ENCODE peak calls at places on chromosomes 16 and 17, in four cellular contexts. One of them, this sample, is unnamed.

GRCh38 chr17:40313660-40314556 is 4.9 kb downstream of the RARA start:
- DNase-seq in activated CD4-positive, CD25-positive, alpha-beta regulatory T cell: no peak
- DNase-seq in RPMI8226: peak
- DNase-seq in stimulated activated CD4-positive, alpha-beta T cell treated with anti-CD3 and anti-CD28 coated beads, Interleukin-12 subunit alpha, Interleukin-12 subunit beta, amount 100 ng/mL, for 4 hours: no peak
- DNase-seq in this sample: no peak

GRCh38 chr17:42563543-42563942 is 1.6 kb downstream of the COASY start:
- DNase-seq in activated CD4-positive, CD25-positive, alpha-beta regulatory T cell: no peak
- DNase-seq in RPMI8226: no peak
- DNase-seq in stimulated activated CD4-positive, alpha-beta T cell treated with anti-CD3 and anti-CD28 coated beads, Interleukin-12 subunit alpha, Interleukin-12 subunit beta, amount 100 ng/mL, for 4 hours: no peak
- DNase-seq in this sample: peak

GRCh38 chr17:1001640-1002411 is 4.9 kb downstream of the TIMM22 start:
- DNase-seq in activated CD4-positive, CD25-positive, alpha-beta regulatory T cell: no peak
- DNase-seq in RPMI8226: no peak
- DNase-seq in stimulated activated CD4-positive, alpha-beta T cell treated with anti-CD3 and anti-CD28 coated beads, Interleukin-12 subunit alpha, Interleukin-12 subunit beta, amount 100 ng/mL, for 4 hours: no peak
- DNase-seq in this sample: no peak

GRCh38 chr17:17322516-17323510 is 19.6 kb downstream of the NT5M start:
- DNase-seq in activated CD4-positive, CD25-positive, alpha-beta regulatory T cell: no peak
- DNase-seq in RPMI8226: no peak
- DNase-seq in stimulated activated CD4-positive, alpha-beta T cell treated with anti-CD3 and anti-CD28 coated beads, Interleukin-12 subunit alpha, Interleukin-12 subunit beta, amount 100 ng/mL, for 4 hours: no peak
- DNase-seq in this sample: no peak

GRCh38 chr17:6374761-6375312 is 60.1 kb downstream of the AIPL1 start:
- DNase-seq in activated CD4-positive, CD25-positive, alpha-beta regulatory T cell: no peak
- DNase-seq in RPMI8226: no peak
- DNase-seq in stimulated activated CD4-positive, alpha-beta T cell treated with anti-CD3 and anti-CD28 coated beads, Interleukin-12 subunit alpha, Interleukin-12 subunit beta, amount 100 ng/mL, for 4 hours: peak
- DNase-seq in this sample: peak

GRCh38 chr17:63974594-63975192 is 2.0 kb upstream of the SCN4A start:
- DNase-seq in activated CD4-positive, CD25-positive, alpha-beta regulatory T cell: no peak
- DNase-seq in RPMI8226: no peak
- DNase-seq in stimulated activated CD4-positive, alpha-beta T cell treated with anti-CD3 and anti-CD28 coated beads, Interleukin-12 subunit alpha, Interleukin-12 subunit beta, amount 100 ng/mL, for 4 hours: no peak
- DNase-seq in this sample: peak

GRCh38 chr17:56085576-56086267 is 67.6 kb upstream of the ANKFN1 start:
- DNase-seq in activated CD4-positive, CD25-positive, alpha-beta regulatory T cell: no peak
- DNase-seq in RPMI8226: no peak
- DNase-seq in stimulated activated CD4-positive, alpha-beta T cell treated with anti-CD3 and anti-CD28 coated beads, Interleukin-12 subunit alpha, Interleukin-12 subunit beta, amount 100 ng/mL, for 4 hours: no peak
- DNase-seq in this sample: no peak

GRCh38 chr17:32498362-32498761 is 11.6 kb downstream of the CDK5R1 start:
- DNase-seq in activated CD4-positive, CD25-positive, alpha-beta regulatory T cell: no peak
- DNase-seq in RPMI8226: no peak
- DNase-seq in stimulated activated CD4-positive, alpha-beta T cell treated with anti-CD3 and anti-CD28 coated beads, Interleukin-12 subunit alpha, Interleukin-12 subunit beta, amount 100 ng/mL, for 4 hours: no peak
- DNase-seq in this sample: no peak

GRCh38 chr17:81837641-81838040 is 2.8 kb upstream of the PPP1R27 start:
- DNase-seq in activated CD4-positive, CD25-positive, alpha-beta regulatory T cell: no peak
- DNase-seq in RPMI8226: no peak
- DNase-seq in stimulated activated CD4-positive, alpha-beta T cell treated with anti-CD3 and anti-CD28 coated beads, Interleukin-12 subunit alpha, Interleukin-12 subunit beta, amount 100 ng/mL, for 4 hours: no peak
- DNase-seq in this sample: no peak

GRCh38 chr17:4582101-4582501 is 2.2 kb upstream of the SMTNL2 start:
- DNase-seq in activated CD4-positive, CD25-positive, alpha-beta regulatory T cell: no peak
- DNase-seq in RPMI8226: no peak
- DNase-seq in stimulated activated CD4-positive, alpha-beta T cell treated with anti-CD3 and anti-CD28 coated beads, Interleukin-12 subunit alpha, Interleukin-12 subunit beta, amount 100 ng/mL, for 4 hours: no peak
- DNase-seq in this sample: no peak

GRCh38 chr16:23629516-23629915 is 11.6 kb downstream of the PALB2 start:
- DNase-seq in activated CD4-positive, CD25-positive, alpha-beta regulatory T cell: no peak
- DNase-seq in RPMI8226: no peak
- DNase-seq in stimulated activated CD4-positive, alpha-beta T cell treated with anti-CD3 and anti-CD28 coated beads, Interleukin-12 subunit alpha, Interleukin-12 subunit beta, amount 100 ng/mL, for 4 hours: no peak
- DNase-seq in this sample: no peak

GRCh38 chr16:1379863-1380174 is 28.1 kb downstream of the GNPTG start:
- DNase-seq in activated CD4-positive, CD25-positive, alpha-beta regulatory T cell: no peak
- DNase-seq in RPMI8226: no peak
- DNase-seq in stimulated activated CD4-positive, alpha-beta T cell treated with anti-CD3 and anti-CD28 coated beads, Interleukin-12 subunit alpha, Interleukin-12 subunit beta, amount 100 ng/mL, for 4 hours: no peak
- DNase-seq in this sample: no peak

GRCh38 chr17:6455321-6455705 is 11.1 kb downstream of the PIMREG start:
- DNase-seq in activated CD4-positive, CD25-positive, alpha-beta regulatory T cell: peak
- DNase-seq in RPMI8226: peak
- DNase-seq in stimulated activated CD4-positive, alpha-beta T cell treated with anti-CD3 and anti-CD28 coated beads, Interleukin-12 subunit alpha, Interleukin-12 subunit beta, amount 100 ng/mL, for 4 hours: peak
- DNase-seq in this sample: no peak

GRCh38 chr16:2776500-2777139 is 460 bp downstream of the ELOB start:
- DNase-seq in activated CD4-positive, CD25-positive, alpha-beta regulatory T cell: no peak
- DNase-seq in RPMI8226: peak
- DNase-seq in stimulated activated CD4-positive, alpha-beta T cell treated with anti-CD3 and anti-CD28 coated beads, Interleukin-12 subunit alpha, Interleukin-12 subunit beta, amount 100 ng/mL, for 4 hours: peak
- DNase-seq in this sample: no peak

GRCh38 chr17:75909812-75910274 is 5.2 kb upstream of the MRPL38 start:
- DNase-seq in activated CD4-positive, CD25-positive, alpha-beta regulatory T cell: no peak
- DNase-seq in RPMI8226: no peak
- DNase-seq in stimulated activated CD4-positive, alpha-beta T cell treated with anti-CD3 and anti-CD28 coated beads, Interleukin-12 subunit alpha, Interleukin-12 subunit beta, amount 100 ng/mL, for 4 hours: no peak
- DNase-seq in this sample: no peak

GRCh38 chr17:2776589-2777241 is 19.5 kb upstream of the RAP1GAP2 start:
- DNase-seq in activated CD4-positive, CD25-positive, alpha-beta regulatory T cell: no peak
- DNase-seq in RPMI8226: no peak
- DNase-seq in stimulated activated CD4-positive, alpha-beta T cell treated with anti-CD3 and anti-CD28 coated beads, Interleukin-12 subunit alpha, Interleukin-12 subunit beta, amount 100 ng/mL, for 4 hours: no peak
- DNase-seq in this sample: no peak

GRCh38 chr16:81251871-81252270 is 13.4 kb downstream of the BCO1 start:
- DNase-seq in activated CD4-positive, CD25-positive, alpha-beta regulatory T cell: no peak
- DNase-seq in RPMI8226: no peak
- DNase-seq in stimulated activated CD4-positive, alpha-beta T cell treated with anti-CD3 and anti-CD28 coated beads, Interleukin-12 subunit alpha, Interleukin-12 subunit beta, amount 100 ng/mL, for 4 hours: no peak
- DNase-seq in this sample: no peak

GRCh38 chr17:80884811-80885210 is 106.8 kb upstream of the CHMP6 start:
- DNase-seq in activated CD4-positive, CD25-positive, alpha-beta regulatory T cell: no peak
- DNase-seq in RPMI8226: no peak
- DNase-seq in stimulated activated CD4-positive, alpha-beta T cell treated with anti-CD3 and anti-CD28 coated beads, Interleukin-12 subunit alpha, Interleukin-12 subunit beta, amount 100 ng/mL, for 4 hours: no peak
- DNase-seq in this sample: no peak

GRCh38 chr17:77475012-77475976 is 334.5 kb downstream of the SEC14L1 start:
- DNase-seq in activated CD4-positive, CD25-positive, alpha-beta regulatory T cell: peak
- DNase-seq in RPMI8226: no peak
- DNase-seq in stimulated activated CD4-positive, alpha-beta T cell treated with anti-CD3 and anti-CD28 coated beads, Interleukin-12 subunit alpha, Interleukin-12 subunit beta, amount 100 ng/mL, for 4 hours: peak
- DNase-seq in this sample: peak

GRCh38 chr16:10501016-10501607 is 79.3 kb downstream of the EMP2 start:
- DNase-seq in activated CD4-positive, CD25-positive, alpha-beta regulatory T cell: no peak
- DNase-seq in RPMI8226: peak
- DNase-seq in stimulated activated CD4-positive, alpha-beta T cell treated with anti-CD3 and anti-CD28 coated beads, Interleukin-12 subunit alpha, Interleukin-12 subunit beta, amount 100 ng/mL, for 4 hours: no peak
- DNase-seq in this sample: no peak

GRCh38 chr16:55021595-55022475 is 91.2 kb downstream of the IRX5 start:
- DNase-seq in activated CD4-positive, CD25-positive, alpha-beta regulatory T cell: no peak
- DNase-seq in RPMI8226: no peak
- DNase-seq in stimulated activated CD4-positive, alpha-beta T cell treated with anti-CD3 and anti-CD28 coated beads, Interleukin-12 subunit alpha, Interleukin-12 subunit beta, amount 100 ng/mL, for 4 hours: no peak
- DNase-seq in this sample: peak

GRCh38 chr17:7041607-7042506 is 2.0 kb downstream of the SLC16A11 start:
- DNase-seq in activated CD4-positive, CD25-positive, alpha-beta regulatory T cell: no peak
- DNase-seq in RPMI8226: no peak
- DNase-seq in stimulated activated CD4-positive, alpha-beta T cell treated with anti-CD3 and anti-CD28 coated beads, Interleukin-12 subunit alpha, Interleukin-12 subunit beta, amount 100 ng/mL, for 4 hours: no peak
- DNase-seq in this sample: no peak

GRCh38 chr17:49522329-49522890 is 27.3 kb downstream of the NGFR start:
- DNase-seq in activated CD4-positive, CD25-positive, alpha-beta regulatory T cell: no peak
- DNase-seq in RPMI8226: no peak
- DNase-seq in stimulated activated CD4-positive, alpha-beta T cell treated with anti-CD3 and anti-CD28 coated beads, Interleukin-12 subunit alpha, Interleukin-12 subunit beta, amount 100 ng/mL, for 4 hours: no peak
- DNase-seq in this sample: no peak

GRCh38 chr16:89925596-89926079 is 2.5 kb downstream of the TUBB3 start:
- DNase-seq in activated CD4-positive, CD25-positive, alpha-beta regulatory T cell: no peak
- DNase-seq in RPMI8226: no peak
- DNase-seq in stimulated activated CD4-positive, alpha-beta T cell treated with anti-CD3 and anti-CD28 coated beads, Interleukin-12 subunit alpha, Interleukin-12 subunit beta, amount 100 ng/mL, for 4 hours: no peak
- DNase-seq in this sample: peak

GRCh38 chr17:45016823-45017222 is 34.6 kb downstream of the DCAKD start:
- DNase-seq in activated CD4-positive, CD25-positive, alpha-beta regulatory T cell: no peak
- DNase-seq in RPMI8226: no peak
- DNase-seq in stimulated activated CD4-positive, alpha-beta T cell treated with anti-CD3 and anti-CD28 coated beads, Interleukin-12 subunit alpha, Interleukin-12 subunit beta, amount 100 ng/mL, for 4 hours: no peak
- DNase-seq in this sample: peak

GRCh38 chr17:50679008-50679544 is 28.6 kb downstream of the ANKRD40 start:
- DNase-seq in activated CD4-positive, CD25-positive, alpha-beta regulatory T cell: no peak
- DNase-seq in RPMI8226: no peak
- DNase-seq in stimulated activated CD4-positive, alpha-beta T cell treated with anti-CD3 and anti-CD28 coated beads, Interleukin-12 subunit alpha, Interleukin-12 subunit beta, amount 100 ng/mL, for 4 hours: no peak
- DNase-seq in this sample: no peak

GRCh38 chr17:54948380-54948779 is 20.1 kb downstream of the COX11 start:
- DNase-seq in activated CD4-positive, CD25-positive, alpha-beta regulatory T cell: no peak
- DNase-seq in RPMI8226: no peak
- DNase-seq in stimulated activated CD4-positive, alpha-beta T cell treated with anti-CD3 and anti-CD28 coated beads, Interleukin-12 subunit alpha, Interleukin-12 subunit beta, amount 100 ng/mL, for 4 hours: no peak
- DNase-seq in this sample: peak

GRCh38 chr17:27153005-27153404 is 140.9 kb upstream of the WSB1 start:
- DNase-seq in activated CD4-positive, CD25-positive, alpha-beta regulatory T cell: no peak
- DNase-seq in RPMI8226: no peak
- DNase-seq in stimulated activated CD4-positive, alpha-beta T cell treated with anti-CD3 and anti-CD28 coated beads, Interleukin-12 subunit alpha, Interleukin-12 subunit beta, amount 100 ng/mL, for 4 hours: no peak
- DNase-seq in this sample: no peak

GRCh38 chr16:12896562-12896961 is 4.8 kb upstream of the SHISA9 start:
- DNase-seq in activated CD4-positive, CD25-positive, alpha-beta regulatory T cell: no peak
- DNase-seq in RPMI8226: peak
- DNase-seq in stimulated activated CD4-positive, alpha-beta T cell treated with anti-CD3 and anti-CD28 coated beads, Interleukin-12 subunit alpha, Interleukin-12 subunit beta, amount 100 ng/mL, for 4 hours: no peak
- DNase-seq in this sample: peak

This sample was measured in HT1080.